ENCODE peak calls at places on chromosomes 6 and 20, in four cellular contexts. W, N, B and S are unnamed samples.

GRCh38 chr20:13990465-13990864 is at the start of gene SEL1L2:
- DNase-seq in W (no peak), N (no peak), B (no peak), S (no peak)

GRCh38 chr6:5695260-5696245 is 311.2 kb downstream of the NRN1 start:
- DNase-seq in W (peak), N (peak), B (peak), S (no peak)

GRCh38 chr6:131763749-131764148 is 44.1 kb upstream of the ENPP1 start:
- DNase-seq in W (no peak), N (no peak), B (no peak), S (no peak)

GRCh38 chr6:28597217-28597835 is 71.6 kb downstream of the GPX5 start:
- DNase-seq in W (no peak), N (no peak), B (peak), S (no peak)

GRCh38 chr6:129501401-129502051 is 208.5 kb downstream of the ARHGAP18 start:
- DNase-seq in W (peak), N (no peak), B (peak), S (no peak)

GRCh38 chr6:166365221-166365620 is 17.5 kb downstream of the MPC1 start:
- DNase-seq in W (no peak), N (no peak), B (peak), S (no peak)

GRCh38 chr6:71619836-71620235 is 266.5 kb upstream of the RIMS1 start:
- DNase-seq in W (no peak), N (no peak), B (peak), S (no peak)

GRCh38 chr6:21026576-21027273 is 492.5 kb downstream of the CDKAL1 start:
- DNase-seq in W (no peak), N (no peak), B (peak), S (no peak)

GRCh38 chr6:6699741-6700367 is 111.3 kb downstream of the LY86 start:
- DNase-seq in W (peak), N (no peak), B (peak), S (no peak)

GRCh38 chr6:139744038-139744437 is 369.6 kb upstream of the CITED2 start:
- DNase-seq in W (no peak), N (no peak), B (no peak), S (no peak)

GRCh38 chr6:117840541-117840983 is 66.5 kb upstream of the SLC35F1 start:
- DNase-seq in W (peak), N (no peak), B (peak), S (peak)

GRCh38 chr6:41182069-41183034 is 18.6 kb downstream of the TREML2 start:
- DNase-seq in W (peak), N (peak), B (peak), S (peak)

GRCh38 chr20:40882173-40882572 is 146.4 kb upstream of the TOP1 start:
- DNase-seq in W (no peak), N (no peak), B (no peak), S (no peak)

GRCh38 chr6:5498579-5498899 is 237.2 kb downstream of the FARS2 start:
- DNase-seq in W (no peak), N (no peak), B (peak), S (no peak)

GRCh38 chr6:13873288-13874190 is 51.2 kb upstream of the RNF182 start:
- DNase-seq in W (peak), N (peak), B (peak), S (peak)